ENCODE peak calls at places on chromosomes 4 and X, in ten cellular contexts. R, M, B, Q, L, E, I, F, V and W are unnamed samples.

GRCh38 chrX:20680998-20681397 is 414.3 kb upstream of the RPS6KA3 start:
- DNase-seq in B (no peak), R (no peak), Q (no peak), M (no peak), F (no peak), E (no peak), L (no peak), I (no peak), V (no peak), W (no peak)

GRCh38 chrX:20067709-20068315 is 48.9 kb downstream of the MAP7D2 start:
- DNase-seq in L (peak; percentile 18), R (peak; percentile 39), B (no peak), E (peak; percentile 90), M (no peak), F (peak; percentile 72), Q (no peak), V (peak; percentile 77), I (peak; percentile 90), W (peak; percentile 65)

GRCh38 chr4:125115941-125116340 is 198.8 kb upstream of the FAT4 start:
- DNase-seq in V (no peak), I (no peak), Q (no peak), R (no peak), M (no peak), L (no peak), F (no peak), B (no peak), E (no peak), W (no peak)

GRCh38 chr4:169774466-169775445 is 17.0 kb upstream of the HPF1 start:
- DNase-seq in V (peak; percentile 24), B (peak; percentile 9), M (no peak), L (peak; percentile 7), Q (no peak), I (peak; percentile 74), E (no peak), F (no peak), R (no peak), W (no peak)

GRCh38 chr4:66279084-66279483 is 608.8 kb upstream of the EPHA5 start:
- DNase-seq in R (no peak), E (no peak), V (no peak), B (no peak), Q (no peak), M (no peak), I (no peak), F (no peak), L (no peak), W (no peak)

GRCh38 chr4:134201216-134202098 is at the start of gene PABPC4L:
- DNase-seq in V (peak; percentile 21), R (no peak), Q (peak; percentile 27), B (peak; percentile 54), M (no peak), L (no peak), E (no peak), I (peak; percentile 82), F (peak; percentile 56), W (peak; percentile 81)

GRCh38 chr4:52843958-52844357 is 18.2 kb upstream of the RASL11B start:
- DNase-seq in B (no peak), Q (no peak), R (no peak), V (no peak), F (no peak), L (no peak), M (no peak), E (no peak), I (no peak), W (no peak)

GRCh38 chr4:164789047-164789446 is 35.1 kb downstream of the SMIM31 start:
- DNase-seq in F (no peak), M (no peak), I (no peak), R (no peak), L (no peak), E (no peak), B (peak; percentile 28), Q (no peak), V (no peak), W (no peak)

GRCh38 chr4:21795091-21795490 is 153.5 kb downstream of the KCNIP4 start:
- DNase-seq in I (no peak), L (no peak), E (no peak), Q (no peak), M (no peak), B (no peak), R (no peak), F (no peak), V (no peak), W (no peak)

GRCh38 chrX:38347136-38347535 is 5.3 kb upstream of the OTC start:
- DNase-seq in Q (no peak), B (no peak), F (no peak), L (no peak), R (no peak), M (no peak), E (no peak), I (no peak), V (no peak), W (no peak)

GRCh38 chrX:11953615-11954014 is 184.7 kb upstream of the FRMPD4 start:
- DNase-seq in V (no peak), F (no peak), E (no peak), R (no peak), L (no peak), M (no peak), B (peak; percentile 42), I (no peak), Q (no peak), W (peak; percentile 48)

GRCh38 chr4:113325876-113326615 is 276.6 kb downstream of the ANK2 start:
- DNase-seq in B (no peak), L (no peak), Q (no peak), V (no peak), M (no peak), E (no peak), F (no peak), R (no peak), I (no peak), W (no peak)

DNA sequence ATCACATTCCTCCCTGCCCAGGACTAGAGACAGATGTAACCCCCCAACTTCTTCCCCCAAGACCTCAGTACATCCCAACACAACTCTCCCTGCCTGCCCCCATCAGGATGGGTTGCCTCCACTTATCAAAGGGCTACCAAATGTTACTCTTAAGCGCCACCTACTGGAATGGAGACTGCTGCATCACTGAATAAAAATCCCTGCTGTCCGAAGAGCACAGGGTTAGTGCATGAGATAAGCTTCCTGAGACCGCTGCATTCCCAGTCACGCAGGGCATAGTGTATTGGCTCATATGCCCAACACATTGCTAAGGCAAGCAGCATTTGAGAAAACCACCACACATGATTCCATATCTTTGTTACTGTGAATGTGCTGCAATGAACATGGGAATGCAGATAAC is 544.5 kb downstream of the PPP4R3C start:
- DNase-seq in V (no peak), F (no peak), L (peak; percentile 16), E (no peak), Q (no peak), B (peak; percentile 56), R (no peak), M (peak; percentile 15), I (no peak), W (peak; percentile 63)
- TF ChIP-seq CTCF in V (peak; percentile 13), F (peak; percentile 17), L (peak; percentile 58), E (no peak), Q (peak; percentile 66), B (peak; percentile 55), R (no peak), M (peak; percentile 65), I (no peak), W (peak; percentile 72)

GRCh38 chrX:129523076-129524055 is at the start of gene SMARCA1:
- DNase-seq in F (peak; percentile 48), E (peak; percentile 39), I (peak; percentile 75), Q (no peak), M (no peak), B (peak; percentile 76), V (peak; percentile 46), L (peak; percentile 91), R (no peak), W (peak; percentile 63)

GRCh38 chrX:129516402-129516801 is 6.9 kb downstream of the SMARCA1 start:
- DNase-seq in M (no peak), E (no peak), V (no peak), R (no peak), F (no peak), B (no peak), I (no peak), L (no peak), Q (no peak), W (no peak)

GRCh38 chrX:129522184-129523059 is 868 bp downstream of the SMARCA1 start:
- DNase-seq in B (peak; percentile 80), Q (no peak), M (no peak), I (peak; percentile 81), E (peak; percentile 63), V (peak; percentile 44), R (no peak), F (peak; percentile 34), L (peak; percentile 78), W (peak; percentile 64)

GRCh38 chrX:129524250-129524850 is 1.1 kb upstream of the SMARCA1 start:
- DNase-seq in Q (no peak), F (no peak), I (no peak), B (no peak), M (no peak), E (no peak), V (no peak), L (no peak), R (no peak), W (no peak)

DNA sequence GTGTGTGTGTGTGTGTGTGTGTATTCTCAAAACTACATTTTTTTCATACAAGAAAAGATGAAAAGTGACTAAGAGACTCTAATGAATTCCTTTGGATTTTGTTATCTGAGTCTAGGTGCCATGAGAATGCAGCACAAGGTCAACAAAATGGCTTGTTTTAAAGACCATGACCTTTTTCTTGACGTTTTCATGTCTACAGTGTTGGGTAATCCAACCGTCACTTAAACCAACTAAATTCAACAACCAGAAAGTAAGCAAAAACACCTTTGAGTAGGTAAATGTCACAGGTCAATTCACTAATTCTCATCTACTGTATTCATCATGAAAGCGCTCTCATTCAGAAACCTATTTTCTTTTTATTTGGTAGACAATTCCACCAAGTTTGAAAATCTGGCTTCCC is 3.1 kb downstream of the SMARCA1 start:
- DNase-seq in M (no peak), Q (no peak), L (no peak), F (no peak), B (no peak), E (no peak), I (no peak), R (no peak), V (no peak), W (no peak)
- H3K9me3 ChIP-seq in M (no peaks in the 10 kb centered on the region), Q (no peaks in the 10 kb centered on the region), L (no peaks in the 10 kb centered on the region), F (no peaks in the 10 kb centered on the region), B (peaks cover 6% of the 10 kb centered on the region), E (no peaks in the 10 kb centered on the region), I (no peaks in the 10 kb centered on the region), R (no peaks in the 10 kb centered on the region), V (no peaks in the 10 kb centered on the region), W (no peaks in the 10 kb centered on the region)

GRCh38 chrX:83469551-83469950 is 38.5 kb upstream of the POU3F4 start:
- DNase-seq in I (no peak), B (peak; percentile 29), R (no peak), Q (no peak), E (peak; percentile 25), V (no peak), M (peak; percentile 66), L (peak; percentile 15), F (no peak), W (peak; percentile 31)
- TF ChIP-seq CTCF in I (peak; percentile 28), B (peak; percentile 57), R (no peak), Q (peak; percentile 47), E (peak; percentile 21), V (peak; percentile 44), M (peak; percentile 72), L (peak; percentile 64), F (peak; percentile 30), W (peak; percentile 42)

DNA sequence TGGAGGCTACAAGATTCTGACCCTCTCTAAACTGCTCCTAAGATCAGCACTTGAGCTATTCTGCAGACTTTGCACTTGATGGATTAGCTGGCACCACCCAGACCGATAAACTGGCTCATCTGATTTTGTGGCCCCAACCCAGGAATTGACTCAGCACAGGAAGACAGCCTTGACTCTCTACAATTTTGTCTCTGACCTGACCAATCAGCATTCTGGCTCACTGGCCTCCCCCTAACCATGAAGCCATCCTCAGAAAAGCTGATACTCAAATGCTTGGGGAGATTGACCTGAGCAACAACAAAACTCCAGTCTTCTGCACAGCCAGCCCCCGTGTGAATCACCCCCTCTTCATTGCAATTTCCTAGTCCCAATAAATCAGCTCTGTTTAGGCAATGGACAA is 195.4 kb upstream of the PPP1R2C start:
- DNase-seq in V (no peak), R (no peak), I (no peak), Q (no peak), F (no peak), L (no peak), B (no peak), M (no peak), E (no peak), W (no peak)
- H3K9me3 ChIP-seq in V (no peaks in the 10 kb centered on the region), R (no peaks in the 10 kb centered on the region), I (no peaks in the 10 kb centered on the region), Q (peaks cover 31% of the 10 kb centered on the region), F (no peaks in the 10 kb centered on the region), L (no peaks in the 10 kb centered on the region), B (peaks cover 16% of the 10 kb centered on the region), M (peaks cover 15% of the 10 kb centered on the region), E (no peaks in the 10 kb centered on the region), W (no peaks in the 10 kb centered on the region)